ENCODE peak calls at places on chromosomes 2 and 18, in five cellular contexts. J is thoracic aorta, Q is iPS DF 6.9, A is stomach, C is heart right ventricle. N is an unnamed sample.
A peak's percentile ranks its signal among the peaks of the same experiment; 100 is the strongest.

GRCh38 chr18:22346968-22347611 is 70.6 kb downstream of the CTAGE1 start:
- DNase-seq in J (peak; percentile 41), Q (no peak), A (peak; percentile 79), C (peak; percentile 89), N (no peak)

GRCh38 chr2:162297925-162298552 is 20.4 kb downstream of the IFIH1 start:
- DNase-seq in J (peak; percentile 47), Q (no peak), A (peak; percentile 60), C (peak; percentile 83), N (no peak)

GRCh38 chr2:20632446-20632990 is 18.4 kb downstream of the HS1BP3 start:
- DNase-seq in J (no peak), Q (no peak), A (no peak), C (no peak), N (no peak)

GRCh38 chr2:26668041-26668440 is 24.5 kb upstream of the KCNK3 start:
- DNase-seq in J (no peak), Q (no peak), A (no peak), C (no peak), N (no peak)

GRCh38 chr2:60283633-60284032 is 269.8 kb downstream of the BCL11A start:
- DNase-seq in J (no peak), Q (no peak), A (no peak), C (no peak), N (no peak)

GRCh38 chr2:135727968-135728728 is 13.5 kb upstream of the UBXN4 start:
- DNase-seq in J (no peak), Q (no peak), A (no peak), C (no peak), N (no peak)

GRCh38 chr2:20212459-20212870 is 12.5 kb downstream of the SDC1 start:
- DNase-seq in J (no peak), Q (no peak), A (no peak), C (no peak), N (no peak)

GRCh38 chr2:184517402-184517801 is 80.9 kb upstream of the ZNF804A start:
- DNase-seq in J (no peak), Q (no peak), A (no peak), C (no peak), N (no peak)

GRCh38 chr18:7870855-7871254 is 303.7 kb downstream of the PTPRM start:
- DNase-seq in J (no peak), Q (no peak), A (no peak), C (no peak), N (no peak)

GRCh38 chr2:229713371-229714079 is 830 bp downstream of the DNER start:
- DNase-seq in J (no peak), Q (no peak), A (peak; percentile 32), C (no peak), N (no peak)

GRCh38 chr18:58417752-58418151 is 211.1 kb downstream of the ALPK2 start:
- DNase-seq in J (no peak), Q (no peak), A (no peak), C (no peak), N (no peak)

GRCh38 chr2:118078734-118079133 is 9.5 kb upstream of the INSIG2 start:
- DNase-seq in J (no peak), Q (no peak), A (no peak), C (no peak), N (no peak)

GRCh38 chr18:3851159-3851558 is 401.2 kb downstream of the TGIF1 start:
- DNase-seq in J (no peak), Q (no peak), A (no peak), C (no peak), N (peak; percentile 56)

GRCh38 chr18:56443508-56443907 is 194.9 kb downstream of the TXNL1 start:
- DNase-seq in J (no peak), Q (no peak), A (no peak), C (no peak), N (no peak)

GRCh38 chr2:11319939-11320338 is 24.5 kb downstream of the ROCK2 start:
- DNase-seq in J (no peak), Q (no peak), A (no peak), C (no peak), N (no peak)

GRCh38 chr2:221568299-221568698 is 3.8 kb downstream of the EPHA4 start:
- DNase-seq in J (no peak), Q (no peak), A (no peak), C (no peak), N (no peak)

GRCh38 chr2:41899189-41899588 is 148.6 kb upstream of the PKDCC start:
- DNase-seq in J (no peak), Q (no peak), A (no peak), C (no peak), N (no peak)

GRCh38 chr2:226984461-226985226 is 148.8 kb downstream of the RHBDD1 start:
- DNase-seq in J (no peak), Q (no peak), A (no peak), C (no peak), N (no peak)

GRCh38 chr2:113158884-113159553 is 14.8 kb upstream of the PSD4 start:
- DNase-seq in J (no peak), Q (no peak), A (no peak), C (no peak), N (no peak)

GRCh38 chr2:44362207-44363015 is 664 bp downstream of the CAMKMT start:
- DNase-seq in J (no peak), Q (no peak), A (peak; percentile 42), C (peak; percentile 20), N (no peak)

GRCh38 chr2:206939340-206939739 is at the start of gene CPO:
- DNase-seq in J (no peak), Q (no peak), A (no peak), C (no peak), N (no peak)

GRCh38 chr2:33380001-33380609 is 96.3 kb upstream of the RASGRP3 start:
- DNase-seq in J (no peak), Q (peak; percentile 20), A (no peak), C (no peak), N (no peak)

GRCh38 chr18:22347624-22348511 is 69.8 kb downstream of the CTAGE1 start:
- DNase-seq in J (no peak), Q (no peak), A (no peak), C (no peak), N (no peak)

GRCh38 chr2:96898636-96899035 is 28.8 kb upstream of the SEMA4C start:
- DNase-seq in J (no peak), Q (no peak), A (no peak), C (no peak), N (no peak)

GRCh38 chr18:60601249-60601648 is 228.7 kb upstream of the MC4R start:
- DNase-seq in J (no peak), Q (no peak), A (no peak), C (no peak), N (no peak)

GRCh38 chr18:68588169-68588568 is 126.7 kb downstream of the TMX3 start:
- DNase-seq in J (no peak), Q (no peak), A (no peak), C (no peak), N (no peak)

GRCh38 chr2:178747767-178748166 is 59.5 kb downstream of the TTN start:
- DNase-seq in J (no peak), Q (no peak), A (no peak), C (no peak), N (no peak)

GRCh38 chr2:223251656-223252229 is 199.8 kb downstream of the KCNE4 start:
- DNase-seq in J (no peak), Q (no peak), A (no peak), C (no peak), N (no peak)

GRCh38 chr2:223243233-223243632 is 191.2 kb downstream of the KCNE4 start:
- DNase-seq in J (no peak), Q (no peak), A (no peak), C (no peak), N (no peak)

GRCh38 chr2:223247136-223247535 is 195.1 kb downstream of the KCNE4 start:
- DNase-seq in J (no peak), Q (peak; percentile 22), A (no peak), C (no peak), N (no peak)
- H3K36me3 ChIP-seq in J (no peaks in the 10 kb centered on the region), Q (no peaks in the 10 kb centered on the region), A (no peaks in the 10 kb centered on the region), C (no peaks in the 10 kb centered on the region), N (no peaks in the 10 kb centered on the region)

DNA sequence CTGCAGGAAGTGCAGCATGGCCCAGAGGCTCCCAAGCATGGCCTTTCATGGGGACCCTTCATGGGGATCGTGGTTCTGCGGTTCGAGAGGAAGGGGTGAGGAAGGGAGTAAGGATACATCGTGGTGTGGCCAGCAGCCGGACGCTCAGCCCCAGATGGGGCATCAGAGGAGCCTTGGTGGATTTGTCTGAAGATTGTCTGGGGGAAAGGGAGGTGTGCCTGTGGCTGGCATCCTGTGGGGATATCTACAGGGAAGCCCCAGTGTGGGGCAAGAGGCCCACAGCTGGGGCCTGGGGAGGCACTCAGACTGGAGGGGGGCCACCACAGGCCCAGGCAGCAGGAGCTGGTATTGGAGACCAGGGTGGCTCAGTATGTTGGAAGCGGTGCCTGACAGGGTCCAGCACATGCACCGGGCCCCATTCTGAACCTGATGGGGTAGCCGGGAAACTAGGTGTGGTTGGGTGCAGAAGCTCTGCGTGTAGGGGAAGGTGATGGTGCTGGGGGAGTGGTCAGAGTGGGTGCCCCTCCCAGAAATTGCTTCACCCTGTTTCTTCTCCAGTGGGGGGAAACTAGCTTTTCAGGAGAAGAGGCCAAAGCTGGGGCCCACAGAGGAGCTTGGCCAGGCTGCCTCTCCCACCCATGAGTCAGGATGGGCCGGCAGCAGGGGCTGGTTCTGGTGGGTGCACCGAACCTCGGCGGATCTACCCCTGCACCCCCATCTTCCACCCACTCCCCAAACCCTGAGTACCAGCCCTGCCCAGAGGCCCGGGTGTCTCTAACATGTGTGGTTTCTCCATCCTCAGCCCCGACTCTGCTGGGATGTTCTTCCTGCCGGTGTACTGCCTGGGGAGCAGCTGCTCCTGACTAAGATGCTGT is 274.4 kb upstream of the HDAC4 start:
- DNase-seq in J (no peak), Q (no peak), A (no peak), C (no peak), N (no peak)
- H3K27me3 ChIP-seq in J (no peaks in the 10 kb centered on the region), Q (no peaks in the 10 kb centered on the region), A (peaks cover 24% of the 10 kb centered on the region), C (no peaks in the 10 kb centered on the region), N (no peaks in the 10 kb centered on the region)

GRCh38 chr2:187576906-187577305 is 22.7 kb upstream of the TFPI start:
- DNase-seq in J (no peak), Q (no peak), A (no peak), C (no peak), N (no peak)

GRCh38 chr2:187573722-187574121 is 19.5 kb upstream of the TFPI start:
- DNase-seq in J (no peak), Q (no peak), A (no peak), C (no peak), N (no peak)

GRCh38 chr2:187580462-187581124 is 26.4 kb upstream of the TFPI start:
- DNase-seq in J (no peak), Q (no peak), A (no peak), C (no peak), N (peak; percentile 37)

GRCh38 chr2:187577310-187577709 is 23.1 kb upstream of the TFPI start:
- DNase-seq in J (no peak), Q (no peak), A (no peak), C (no peak), N (no peak)

GRCh38 chr2:187575081-187576067 is 21.1 kb upstream of the TFPI start:
- DNase-seq in J (no peak), Q (no peak), A (no peak), C (no peak), N (no peak)
- H3K4me3 ChIP-seq in J (no peak overlapping the region), Q (no peak overlapping the region), A (no peak overlapping the region), C (no peak overlapping the region), N (no peak overlapping the region)

GRCh38 chr2:120042359-120042758 is 29.5 kb downstream of the EPB41L5 start:
- DNase-seq in J (no peak), Q (no peak), A (no peak), C (no peak), N (no peak)

DNA sequence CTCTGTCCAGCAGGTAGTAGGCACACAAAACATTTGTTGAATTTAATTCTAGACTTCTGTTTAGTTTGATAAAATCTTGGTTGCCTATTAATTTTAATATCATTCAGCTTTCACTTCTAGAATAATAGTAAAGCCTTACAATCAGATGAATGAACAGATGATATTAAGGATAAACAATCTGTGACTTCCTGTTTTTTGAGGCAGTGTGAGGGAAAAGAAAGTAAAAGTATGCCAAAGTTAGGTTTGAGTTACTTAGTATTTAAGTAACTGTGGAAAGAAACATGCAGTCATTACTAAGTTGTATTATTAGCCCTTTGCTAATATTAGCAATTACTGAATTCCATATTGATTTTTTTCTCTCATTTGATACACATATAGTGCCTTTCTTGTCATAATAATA is 31.5 kb downstream of the EPB41L5 start:
- DNase-seq in J (no peak), Q (no peak), A (no peak), C (no peak), N (no peak)
- H3K36me3 ChIP-seq in J (no peaks in the 10 kb centered on the region), Q (no peaks in the 10 kb centered on the region), A (peaks cover 30% of the 10 kb centered on the region), C (no peaks in the 10 kb centered on the region), N (no peaks in the 10 kb centered on the region)